ENCODE peak calls at places on chromosomes 5 and 9, in ten cellular contexts. W, Z, U, H, L, N, O, M, Y and C are unnamed samples.

GRCh38 chr9:137348781-137349470 is 46.9 kb upstream of the NRARP start:
- DNase-seq in H (no peak), M (no peak), Z (no peak), U (no peak), W (no peak), O (no peak), Y (no peak), N (no peak), L (no peak), C (no peak)

GRCh38 chr9:13845460-13845859 is 468.5 kb downstream of the NFIB start:
- DNase-seq in U (no peak), Z (no peak), W (peak; percentile 89), Y (no peak), N (no peak), M (no peak), O (no peak), H (no peak), L (no peak), C (no peak)

GRCh38 chr9:89648247-89649000 is 43.6 kb downstream of the GADD45G start:
- DNase-seq in H (no peak), Z (no peak), L (no peak), O (no peak), N (no peak), U (no peak), Y (no peak), M (no peak), W (no peak), C (no peak)

GRCh38 chr5:151432210-151432609 is 15.2 kb upstream of the SLC36A1 start:
- DNase-seq in Z (peak; percentile 18), N (no peak), U (no peak), O (no peak), H (no peak), W (no peak), M (no peak), Y (no peak), L (no peak), C (no peak)

GRCh38 chr5:157994906-157995519 is 136.1 kb upstream of the CLINT1 start:
- DNase-seq in N (peak; percentile 18), Z (peak; percentile 60), O (peak; percentile 76), Y (peak; percentile 55), U (peak; percentile 73), L (peak; percentile 79), H (peak; percentile 40), W (peak; percentile 72), M (peak; percentile 60), C (no peak)

GRCh38 chr5:146772881-146773440 is 105.6 kb downstream of the PPP2R2B start:
- DNase-seq in H (no peak), N (no peak), Y (no peak), U (no peak), M (no peak), W (no peak), O (no peak), L (no peak), Z (no peak), C (no peak)

GRCh38 chr5:65978251-65978650 is 51.9 kb downstream of the ERBIN start:
- DNase-seq in W (no peak), N (no peak), Z (no peak), H (no peak), L (no peak), Y (no peak), U (no peak), O (no peak), M (no peak), C (no peak)

GRCh38 chr5:93909356-93909755 is 168.0 kb upstream of the POU5F2 start:
- DNase-seq in N (no peak), H (no peak), Y (no peak), M (no peak), Z (no peak), U (no peak), L (no peak), O (no peak), W (peak; percentile 38), C (no peak)

GRCh38 chr5:62183727-62184126 is 122.3 kb upstream of the KIF2A start:
- DNase-seq in Z (no peak), O (no peak), U (no peak), W (no peak), H (no peak), Y (no peak), L (no peak), M (no peak), N (no peak), C (no peak)

GRCh38 chr5:177496111-177497010 is 1.0 kb downstream of the PDLIM7 start:
- DNase-seq in O (peak; percentile 57), U (peak; percentile 89), W (peak; percentile 92), L (peak; percentile 51), N (peak; percentile 92), M (peak; percentile 46), Z (peak; percentile 71), Y (peak; percentile 69), H (no peak), C (no peak)

GRCh38 chr5:177497011-177497296 is 450 bp downstream of the PDLIM7 start:
- DNase-seq in U (no peak), Z (no peak), M (no peak), Y (no peak), N (no peak), O (no peak), H (no peak), L (no peak), W (no peak), C (no peak)

GRCh38 chr5:177493795-177494355 is 3.5 kb downstream of the PDLIM7 start:
- DNase-seq in N (no peak), U (no peak), M (no peak), H (no peak), Y (no peak), L (no peak), O (no peak), Z (no peak), W (no peak), C (no peak)

GRCh38 chr5:177494356-177495195 is 2.8 kb downstream of the PDLIM7 start:
- DNase-seq in Z (peak; percentile 43), W (peak; percentile 90), M (peak; percentile 46), L (peak; percentile 47), N (peak; percentile 85), H (no peak), Y (peak; percentile 60), U (peak; percentile 88), O (peak; percentile 33), C (no peak)

DNA sequence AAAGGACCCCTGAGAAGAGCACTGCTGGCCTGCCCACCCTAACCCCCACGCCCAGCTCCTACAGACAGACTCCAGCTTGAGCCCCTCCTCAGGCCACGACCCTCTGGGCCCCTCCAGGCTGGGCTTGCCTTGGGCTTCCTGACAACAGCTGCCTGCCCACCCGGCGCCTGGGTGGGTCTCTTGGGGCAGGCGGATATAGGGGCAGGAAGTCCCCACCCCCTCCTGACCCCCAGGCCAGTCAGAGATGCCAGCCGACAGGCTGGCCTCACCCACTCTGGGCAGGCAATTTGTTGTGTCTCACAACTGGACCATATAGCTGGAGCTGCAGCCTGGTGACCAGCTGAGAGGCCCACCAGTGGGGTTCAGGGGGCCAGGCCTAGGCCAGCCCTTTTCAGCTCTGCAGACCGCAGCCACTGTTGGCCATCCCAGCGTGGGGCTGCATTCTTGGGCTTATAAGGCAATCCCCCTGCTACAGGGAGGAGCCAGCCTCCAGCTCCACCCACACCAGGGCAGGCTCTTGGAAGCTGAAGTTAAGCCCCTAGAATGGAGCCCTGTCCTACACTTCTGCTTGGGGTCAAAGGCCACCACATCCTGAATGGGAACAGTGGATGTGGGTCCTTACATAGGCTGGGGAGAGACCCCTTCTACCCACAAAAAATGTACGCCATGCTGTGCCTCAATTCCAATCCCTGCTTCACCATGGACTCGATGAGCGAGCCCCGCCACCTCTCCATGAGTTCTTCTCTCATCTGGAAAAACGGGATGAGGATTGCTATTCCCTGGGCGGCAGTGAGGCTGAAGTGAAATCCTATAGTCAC is 2.0 kb downstream of the PDLIM7 start:
- DNase-seq in M (peak; percentile 60), H (no peak), L (peak; percentile 42), Y (peak; percentile 60), Z (peak; percentile 34), O (no peak), N (peak; percentile 85), W (peak; percentile 93), U (peak; percentile 85), C (no peak)
- TF ChIP-seq CTCF in M (no peak), H (no peak), L (no peak), Y (no peak), Z (no peak), O (no peak), N (no peak), W (no peak), U (no peak), C (no peak)

GRCh38 chr9:37337301-37337905 is 85.1 kb upstream of the GRHPR start:
- DNase-seq in Y (no peak), L (no peak), M (peak; percentile 45), W (no peak), H (no peak), U (no peak), Z (peak; percentile 14), N (no peak), O (no peak), C (no peak)
- H3K4me3 ChIP-seq in Y (no peak overlapping the region), L (no peak overlapping the region), M (peak overlapping the region; percentile 36), W (no peak overlapping the region), H (no peak overlapping the region), U (no peak overlapping the region), Z (peak overlapping the region; percentile 25), N (no peak overlapping the region), O (no peak overlapping the region), C (no peak overlapping the region)

GRCh38 chr5:34686762-34687268 is 30.7 kb downstream of the RAI14 start:
- DNase-seq in Z (no peak), N (peak; percentile 74), M (no peak), U (peak; percentile 84), O (peak; percentile 90), H (no peak), Y (peak; percentile 65), L (peak; percentile 86), W (peak; percentile 100), C (no peak)
- TF ChIP-seq CTCF in Z (no peak), N (peak; percentile 1), M (no peak), U (no peak), O (peak; percentile 24), H (no peak), Y (no peak), L (no peak), W (no peak), C (no peak)

GRCh38 chr9:87713278-87713989 is 12.5 kb upstream of the CTSL start:
- DNase-seq in Z (peak; percentile 54), H (no peak), N (peak; percentile 94), U (peak; percentile 92), W (peak; percentile 99), M (no peak), L (peak; percentile 56), Y (peak; percentile 81), O (peak; percentile 64), C (no peak)
- H3K4me3 ChIP-seq in Z (peak overlapping the region; percentile 12), H (no peak overlapping the region), N (peak overlapping the region; percentile 37), U (no peak overlapping the region), W (peak overlapping the region; percentile 30), M (no peak overlapping the region), L (no peak overlapping the region), Y (peak overlapping the region; percentile 41), O (no peak overlapping the region), C (no peak overlapping the region)

GRCh38 chr5:179008667-179009066 is 13.5 kb upstream of the GRM6 start:
- DNase-seq in Z (no peak), U (no peak), H (no peak), N (no peak), M (no peak), W (peak; percentile 10), Y (no peak), L (no peak), O (no peak), C (no peak)
- TF ChIP-seq CTCF in Z (no peak), U (no peak), H (no peak), N (peak; percentile 6), M (no peak), W (peak; percentile 28), Y (no peak), L (no peak), O (no peak), C (no peak)